ENCODE peak calls at places on chromosomes 4 and X, in six cellular contexts. O is psoas muscle, C is pancreas, V is AG04450, K is left ventricle myocardium inferior, F is foreskin fibroblast. P is an unnamed sample.
A peak's percentile ranks its signal among the peaks of the same experiment; 100 is the strongest.

GRCh38 chr4:21710212-21710843 is 238.2 kb downstream of the KCNIP4 start:
- DNase-seq in O (no peak), C (no peak), V (no peak), K (no peak), F (peak; percentile 66), P (no peak)

GRCh38 chr4:14178421-14178820 is 550.9 kb upstream of the BOD1L1 start:
- DNase-seq in O (no peak), C (no peak), V (no peak), K (no peak), F (peak; percentile 77), P (no peak)

GRCh38 chr4:74950200-74950599 is 17.3 kb downstream of the PARM1 start:
- DNase-seq in O (no peak), C (no peak), V (no peak), K (no peak), F (no peak), P (no peak)

GRCh38 chr4:145720656-145721055 is 40.7 kb downstream of the C4orf51 start:
- DNase-seq in O (no peak), C (no peak), V (no peak), K (no peak), F (no peak), P (no peak)

GRCh38 chr4:40718571-40718970 is 31.2 kb upstream of the NSUN7 start:
- DNase-seq in O (no peak), C (no peak), V (no peak), K (no peak), F (no peak), P (no peak)

GRCh38 chr4:88518911-88519310 is 4.7 kb downstream of the PYURF start:
- DNase-seq in O (no peak), C (no peak), V (no peak), K (no peak), F (no peak), P (no peak)

GRCh38 chrX:129318375-129318774 is 204.9 kb downstream of the SMARCA1 start:
- DNase-seq in O (no peak), C (no peak), V (no peak), K (no peak), F (peak; percentile 10), P (no peak)

GRCh38 chr4:150217192-150217591 is 138.9 kb downstream of the DCLK2 start:
- DNase-seq in O (no peak), C (no peak), V (no peak), K (no peak), F (peak; percentile 88), P (peak; percentile 81)

GRCh38 chrX:38831949-38832348 is 30.7 kb downstream of the MID1IP1 start:
- DNase-seq in O (no peak), C (no peak), V (no peak), K (no peak), F (no peak), P (no peak)

GRCh38 chrX:32448320-32448719 is 763.0 kb downstream of the DMD start:
- DNase-seq in O (no peak), C (no peak), V (no peak), K (no peak), F (no peak), P (no peak)

GRCh38 chrX:29172880-29173279 is 585.6 kb downstream of the IL1RAPL1 start:
- DNase-seq in O (no peak), C (no peak), V (no peak), K (no peak), F (peak; percentile 1), P (peak; percentile 2)

GRCh38 chrX:856901-857300 is 226.3 kb downstream of the SHOX start:
- DNase-seq in O (no peak), C (no peak), V (no peak), K (no peak), F (no peak), P (no peak)

GRCh38 chr4:108240356-108240755 is 71.6 kb upstream of the LEF1 start:
- DNase-seq in O (no peak), C (no peak), V (no peak), K (no peak), F (peak; percentile 35), P (peak; percentile 67)

GRCh38 chr4:145888393-145888792 is 50.2 kb downstream of the ZNF827 start:
- DNase-seq in O (no peak), C (no peak), V (no peak), K (no peak), F (no peak), P (no peak)

GRCh38 chr4:186149872-186150271 is 41.5 kb upstream of the CYP4V2 start:
- DNase-seq in O (peak; percentile 78), C (no peak), V (no peak), K (peak; percentile 52), F (no peak), P (no peak)

GRCh38 chr4:53974561-53974960 is 89.8 kb downstream of the CHIC2 start:
- DNase-seq in O (no peak), C (no peak), V (no peak), K (no peak), F (no peak), P (no peak)

GRCh38 chrX:11423362-11423818 is 130.2 kb downstream of the AMELX start:
- DNase-seq in O (no peak), C (no peak), V (peak; percentile 62), K (no peak), F (peak; percentile 84), P (peak; percentile 52)

DNA sequence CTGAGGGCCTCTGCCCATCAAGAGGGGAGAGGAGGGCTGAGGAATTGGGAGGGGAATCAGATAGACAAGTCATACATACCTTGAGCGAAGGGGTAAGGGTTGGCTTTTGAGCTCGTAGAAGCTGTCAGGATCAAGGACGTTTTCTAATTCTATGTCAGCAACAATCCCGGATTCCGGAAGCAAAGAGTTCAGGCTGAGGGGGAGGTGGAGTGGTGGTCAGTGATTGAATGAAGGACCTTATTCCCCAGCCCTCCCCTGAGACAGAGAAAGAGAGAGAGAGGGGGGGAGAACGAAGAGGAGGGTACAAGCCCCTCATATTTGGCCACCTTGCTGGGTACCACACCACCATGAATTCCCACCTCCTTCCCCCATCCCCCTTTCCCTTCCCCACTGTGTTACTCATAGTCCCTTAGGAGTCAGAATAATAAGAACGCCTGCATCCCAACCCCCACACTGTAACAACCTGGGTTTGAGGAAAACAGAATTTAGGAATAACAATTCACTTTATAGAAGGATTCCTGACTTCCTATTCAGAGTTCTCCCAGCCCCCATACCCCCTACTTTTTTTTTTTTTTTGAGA is 2.7 kb downstream of the TFE3 start:
- DNase-seq in O (no peak), C (no peak), V (no peak), K (no peak), F (peak; percentile 70), P (no peak)
- H3K4me3 ChIP-seq in O (peak overlapping the region; percentile 85), C (no peak overlapping the region), V (peak overlapping the region; percentile 79), K (peak overlapping the region; percentile 87), F (peak overlapping the region; percentile 91), P (peak overlapping the region; percentile 70)

GRCh38 chrX:108734426-108734825 is 1.9 kb downstream of the IRS4 start:
- DNase-seq in O (no peak), C (peak; percentile 42), V (no peak), K (no peak), F (no peak), P (no peak)

GRCh38 chrX:108737754-108738153 is 1.4 kb upstream of the IRS4 start:
- DNase-seq in O (no peak), C (no peak), V (no peak), K (no peak), F (no peak), P (no peak)

GRCh38 chrX:108735087-108735679 is 1.2 kb downstream of the IRS4 start:
- DNase-seq in O (no peak), C (peak; percentile 54), V (no peak), K (no peak), F (peak; percentile 8), P (no peak)

GRCh38 chrX:108735680-108736508 is 469 bp downstream of the IRS4 start:
- DNase-seq in O (no peak), C (peak; percentile 48), V (no peak), K (no peak), F (peak; percentile 37), P (no peak)

DNA sequence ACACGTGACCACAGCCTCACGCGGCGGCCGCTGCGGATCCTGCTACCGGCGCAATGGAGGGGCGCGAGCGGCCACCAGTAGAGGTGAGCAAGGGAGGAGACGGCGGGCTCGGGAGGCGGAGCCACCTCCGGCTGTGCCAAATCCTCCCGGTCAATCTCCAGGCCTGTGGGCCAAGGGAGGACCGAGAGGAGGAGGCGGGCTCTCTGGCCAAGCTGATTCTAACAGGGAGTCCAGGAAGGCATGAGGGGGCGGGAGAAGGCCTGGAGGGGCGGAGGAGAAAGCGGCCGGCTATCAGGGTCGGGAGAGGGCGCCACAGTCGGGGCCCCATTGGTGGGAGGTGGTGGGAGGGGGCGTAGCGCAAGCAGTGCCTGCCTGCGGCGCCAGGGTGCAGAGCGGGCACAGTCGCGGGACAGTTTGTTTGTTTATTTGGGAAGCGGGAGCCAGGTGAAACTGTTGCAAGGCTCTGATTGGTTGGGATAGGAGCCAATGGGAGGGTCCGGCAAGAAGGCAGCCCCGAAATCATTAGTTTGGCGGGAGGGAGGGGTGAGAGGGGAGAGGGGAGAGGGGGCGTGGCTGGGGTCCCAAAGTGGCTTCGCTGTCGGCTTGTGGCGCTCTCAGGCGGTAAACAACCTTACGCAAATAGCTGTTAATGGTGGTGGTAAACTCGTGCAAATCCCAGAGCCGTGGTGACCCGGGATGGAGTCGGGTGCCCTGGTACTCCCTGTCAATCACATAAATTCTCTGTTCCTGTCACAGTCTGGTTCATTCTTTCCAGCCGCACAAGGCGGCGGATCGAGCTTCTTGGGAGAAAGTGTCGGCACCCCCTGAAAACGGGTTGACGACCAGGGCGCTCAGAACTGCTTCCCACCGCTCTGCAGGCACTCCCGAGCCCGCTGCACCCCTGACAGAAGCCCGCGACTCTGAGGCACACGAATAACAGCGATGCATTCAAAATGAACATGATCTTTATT is at the start of gene IRS4:
- DNase-seq in O (no peak), C (peak; percentile 67), V (no peak), K (no peak), F (peak; percentile 33), P (no peak)
- TF ChIP-seq CTCF in O (no peak), C (no peak), V (no peak), K (no peak), F (no peak), P (no peak)

GRCh38 chr4:168337550-168337940 is 19.0 kb upstream of the DDX60 start:
- DNase-seq in O (no peak), C (no peak), V (peak; percentile 8), K (no peak), F (no peak), P (no peak)
- H3K4me3 ChIP-seq in O (no peak overlapping the region), C (no peak overlapping the region), V (no peak overlapping the region), K (no peak overlapping the region), F (no peak overlapping the region), P (no peak overlapping the region)

DNA sequence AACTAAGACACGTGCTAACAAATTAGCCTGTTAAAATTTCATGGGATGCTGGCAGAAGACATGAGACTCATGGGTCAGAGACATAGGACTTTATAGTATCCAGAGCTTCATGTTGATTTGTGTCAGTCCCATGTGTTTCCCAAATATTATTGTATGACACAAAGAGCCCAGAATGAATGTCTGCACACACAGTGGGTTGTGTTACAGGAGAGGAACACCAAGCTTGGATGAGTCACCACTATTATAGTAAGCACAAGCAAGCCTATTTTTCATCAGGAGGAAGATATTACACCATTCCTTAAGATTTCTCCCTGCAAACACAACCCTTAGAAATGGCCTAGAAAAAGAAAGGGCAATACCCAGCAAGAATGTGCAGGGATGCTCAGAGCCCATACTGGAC is 15.4 kb downstream of the BBS12 start:
- DNase-seq in O (no peak), C (no peak), V (no peak), K (no peak), F (peak; percentile 80), P (no peak)
- TF ChIP-seq CTCF in O (no peak), C (no peak), V (no peak), K (no peak), F (no peak), P (no peak)